ENCODE peak calls at places on chromosomes 5 and 9, in five cellular contexts. V, Y, G, Z and O are unnamed samples.

GRCh38 chr5:19534751-19535150 is 453.2 kb downstream of the CDH18 start:
- DNase-seq in Y (no peak), V (no peak), G (no peak), Z (no peak), O (no peak)

GRCh38 chr5:159257007-159257406 is 6.1 kb upstream of the UBLCP1 start:
- DNase-seq in V (no peak), Y (no peak), Z (no peak), G (no peak), O (no peak)

GRCh38 chr9:86974421-86974820 is 27.1 kb upstream of the GAS1 start:
- DNase-seq in V (no peak), Y (no peak), Z (no peak), G (no peak), O (no peak)

GRCh38 chr5:121189569-121190305 is 661.9 kb upstream of the FTMT start:
- DNase-seq in V (no peak), Z (no peak), Y (peak; percentile 51), G (peak; percentile 81), O (no peak)

GRCh38 chr5:175460126-175460525 is 16.1 kb upstream of the DRD1 start:
- DNase-seq in Z (no peak), G (peak; percentile 36), Y (no peak), V (no peak), O (no peak)

GRCh38 chr5:31948006-31948405 is 226.1 kb downstream of the GOLPH3 start:
- DNase-seq in V (no peak), G (no peak), Z (no peak), Y (no peak), O (peak; percentile 33)

GRCh38 chr5:135157421-135158314 is 123.6 kb upstream of the PITX1 start:
- DNase-seq in V (no peak), G (no peak), Y (no peak), Z (no peak), O (no peak)

GRCh38 chr5:171757853-171758535 is 27.6 kb upstream of the SMIM23 start:
- DNase-seq in V (no peak), G (no peak), Z (no peak), Y (no peak), O (no peak)

GRCh38 chr5:150329038-150329437 is 26.3 kb upstream of the ARSI start:
- DNase-seq in Z (no peak), Y (no peak), G (no peak), V (no peak), O (no peak)

GRCh38 chr5:53406630-53407316 is 73.7 kb upstream of the FST start:
- DNase-seq in Y (no peak), Z (no peak), V (no peak), G (no peak), O (no peak)

GRCh38 chr5:16350816-16351215 is 114.8 kb downstream of the ZNF622 start:
- DNase-seq in G (no peak), Y (no peak), Z (no peak), V (no peak), O (no peak)

DNA sequence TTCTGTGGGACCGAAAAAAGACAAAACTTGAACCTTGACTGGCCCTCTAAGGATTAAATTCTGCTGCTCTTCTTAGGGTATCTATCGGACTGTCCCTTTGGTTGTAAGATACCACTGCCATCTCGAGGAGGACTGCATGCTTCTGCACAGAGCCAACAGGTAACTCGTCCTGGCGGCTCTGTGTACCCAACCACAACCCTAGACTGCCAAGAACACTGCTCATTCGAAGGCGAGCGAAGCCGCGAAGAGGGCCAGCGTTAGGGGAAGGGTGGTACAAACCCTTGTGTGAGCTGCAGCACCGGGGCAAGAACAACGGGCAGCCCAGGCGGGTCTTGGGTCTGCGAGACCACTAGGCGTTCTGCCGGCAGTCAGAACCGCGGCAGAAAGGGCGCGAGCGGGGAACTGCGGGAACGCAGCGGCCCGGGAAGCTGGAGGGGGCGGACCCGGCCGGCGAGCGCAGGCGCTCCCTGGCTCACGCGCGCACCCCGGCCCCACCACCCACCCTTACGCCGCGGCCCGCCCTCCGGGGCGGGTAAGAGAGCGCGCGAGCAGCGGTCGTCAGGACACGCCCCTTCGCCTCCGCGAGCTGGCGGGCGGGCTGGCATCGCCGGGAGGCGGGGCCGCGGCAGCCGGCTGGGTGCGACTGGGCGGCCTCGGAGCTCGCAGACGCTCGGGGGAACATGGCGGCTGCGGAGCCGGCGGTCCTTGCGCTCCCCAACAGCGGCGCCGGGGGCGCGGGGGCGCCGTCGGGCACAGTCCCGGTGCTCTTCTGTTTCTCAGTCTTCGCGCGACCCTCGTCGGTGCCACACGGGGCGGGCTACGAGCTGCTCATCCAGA is at the start of gene ISOC1:
- DNase-seq in G (peak; percentile 96), Y (peak; percentile 94), V (peak; percentile 61), Z (peak; percentile 91), O (peak; percentile 91)
- TF ChIP-seq CTCF in G (no peak), Y (no peak), V (no peak), Z (no peak), O (peak; percentile 37)

GRCh38 chr9:93536874-93537273 is 39.5 kb upstream of the PHF2 start:
- DNase-seq in G (no peak), Z (no peak), Y (no peak), V (no peak), O (no peak)
- TF ChIP-seq CTCF in G (no peak), Z (no peak), Y (no peak), V (no peak), O (no peak)

DNA sequence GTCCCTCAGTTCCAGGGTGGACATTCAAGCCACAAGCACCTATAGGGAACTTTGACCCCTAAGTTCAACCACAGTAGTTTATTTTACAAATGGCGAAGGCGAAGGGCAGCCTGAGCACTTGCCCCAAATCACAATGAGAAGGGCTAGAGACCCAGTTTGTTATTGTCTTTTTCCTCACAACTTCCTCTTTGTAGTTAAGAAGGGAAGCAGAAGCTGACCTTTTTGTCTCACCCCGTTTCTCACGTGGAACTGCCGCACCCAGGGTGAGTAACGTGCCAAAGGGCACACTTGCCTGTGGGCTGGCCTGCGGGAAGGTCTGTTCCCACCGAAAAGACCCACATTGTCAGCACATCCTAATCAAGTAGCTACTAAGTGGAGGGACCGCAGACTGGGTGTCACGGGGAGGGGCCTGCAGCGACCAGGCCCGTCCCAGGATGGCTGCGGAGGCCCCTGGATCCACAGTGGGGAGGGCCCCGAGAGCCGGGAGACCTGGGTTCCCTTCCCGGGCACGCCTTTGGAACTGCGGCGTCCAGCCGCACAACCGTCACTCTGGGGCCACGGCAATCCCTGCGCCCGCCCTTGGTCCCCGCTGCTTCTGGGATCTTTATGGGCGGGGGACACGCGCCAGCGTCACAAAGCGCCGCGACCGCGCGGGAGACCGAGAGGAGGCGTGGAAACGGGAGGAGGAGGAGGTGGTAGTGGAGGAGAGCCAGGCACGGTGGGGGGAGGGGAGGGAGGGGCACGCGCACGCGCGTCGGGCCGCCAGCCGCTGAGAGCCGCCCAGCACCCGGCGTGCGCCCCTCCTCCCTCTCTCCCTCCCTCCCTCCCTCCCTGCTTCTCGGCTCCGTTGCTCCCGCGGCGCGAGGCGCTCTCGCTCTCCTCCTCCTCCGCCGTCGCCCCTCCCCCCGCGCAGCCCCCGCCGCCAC is at the start of gene UBE2R2:
- DNase-seq in Z (peak; percentile 89), Y (peak; percentile 88), G (peak; percentile 93), V (peak; percentile 68), O (peak; percentile 89)
- TF ChIP-seq CTCF in Z (no peak), Y (no peak), G (no peak), V (no peak), O (no peak)

DNA sequence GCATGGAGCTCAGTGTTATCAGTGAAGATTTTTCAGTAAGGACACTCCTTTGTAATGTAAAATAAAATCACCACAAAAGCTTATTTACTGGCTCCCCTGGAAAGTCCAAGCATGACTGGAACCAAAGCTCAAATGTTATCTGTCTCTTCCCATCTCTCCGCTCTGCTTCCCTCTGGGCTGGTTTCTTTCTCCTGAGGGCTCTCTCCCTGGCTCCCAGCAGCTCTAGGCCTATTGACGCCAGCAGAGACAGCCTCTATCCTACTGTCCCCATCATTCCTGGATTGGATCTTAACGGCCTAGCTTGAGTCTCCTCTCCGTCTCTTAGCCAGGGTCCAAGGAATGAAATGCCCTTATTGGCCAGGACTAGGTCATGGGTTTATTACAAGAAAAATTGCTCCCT is 86.1 kb downstream of the TMEM167A start:
- DNase-seq in G (no peak), Z (no peak), Y (no peak), V (no peak), O (no peak)
- TF ChIP-seq CTCF in G (no peak), Z (no peak), Y (no peak), V (no peak), O (no peak)

GRCh38 chr5:68257207-68257606 is 41.7 kb downstream of the PIK3R1 start:
- DNase-seq in G (no peak), Z (no peak), Y (no peak), V (no peak), O (no peak)

GRCh38 chr5:68261174-68262021 is 45.8 kb downstream of the PIK3R1 start:
- DNase-seq in V (no peak), Y (no peak), Z (no peak), G (no peak), O (no peak)

GRCh38 chr5:68259696-68260095 is 44.1 kb downstream of the PIK3R1 start:
- DNase-seq in V (no peak), Z (no peak), G (no peak), Y (no peak), O (no peak)

GRCh38 chr5:68258531-68258930 is 43.0 kb downstream of the PIK3R1 start:
- DNase-seq in V (no peak), Y (no peak), G (no peak), Z (no peak), O (no peak)

GRCh38 chr5:68260455-68260854 is 44.9 kb downstream of the PIK3R1 start:
- DNase-seq in G (no peak), Z (no peak), Y (no peak), V (no peak), O (no peak)
- TF ChIP-seq CTCF in G (no peak), Z (no peak), Y (no peak), V (no peak), O (no peak)

GRCh38 chr5:35939639-35940038 is 1.2 kb upstream of the CAPSL start:
- DNase-seq in Z (no peak), G (no peak), Y (no peak), V (no peak), O (no peak)
- TF ChIP-seq CTCF in Z (peak; percentile 53), G (peak; percentile 3), Y (no peak), V (no peak), O (no peak)

DNA sequence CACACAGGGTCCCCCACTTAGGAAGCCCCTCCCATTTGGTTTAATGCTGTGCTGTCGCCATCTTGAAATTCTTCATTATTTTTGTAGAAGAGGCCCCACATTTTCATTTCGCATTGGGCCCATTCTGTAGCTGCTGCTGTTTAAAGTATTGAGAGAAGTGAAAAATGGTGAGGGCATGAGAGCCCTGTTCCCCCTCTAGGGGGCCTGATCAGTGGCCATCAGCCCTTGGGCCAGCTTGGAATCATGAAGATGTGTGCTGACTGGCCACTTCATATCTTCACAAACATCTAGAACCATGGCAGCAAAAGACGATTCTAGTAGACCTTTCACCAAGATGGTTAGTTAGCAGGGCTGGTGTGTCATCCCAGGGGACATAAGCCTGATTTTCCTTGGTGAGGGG is 3.3 kb downstream of the TMEM268 start:
- DNase-seq in G (no peak), V (no peak), Y (no peak), Z (no peak), O (no peak)
- TF ChIP-seq CTCF in G (no peak), V (no peak), Y (no peak), Z (no peak), O (no peak)

GRCh38 chr9:136626740-136627642 is 35.7 kb upstream of the EGFL7 start:
- DNase-seq in G (peak; percentile 82), Y (no peak), V (no peak), Z (peak; percentile 8), O (no peak)
- TF ChIP-seq CTCF in G (no peak), Y (no peak), V (no peak), Z (peak; percentile 18), O (no peak)

DNA sequence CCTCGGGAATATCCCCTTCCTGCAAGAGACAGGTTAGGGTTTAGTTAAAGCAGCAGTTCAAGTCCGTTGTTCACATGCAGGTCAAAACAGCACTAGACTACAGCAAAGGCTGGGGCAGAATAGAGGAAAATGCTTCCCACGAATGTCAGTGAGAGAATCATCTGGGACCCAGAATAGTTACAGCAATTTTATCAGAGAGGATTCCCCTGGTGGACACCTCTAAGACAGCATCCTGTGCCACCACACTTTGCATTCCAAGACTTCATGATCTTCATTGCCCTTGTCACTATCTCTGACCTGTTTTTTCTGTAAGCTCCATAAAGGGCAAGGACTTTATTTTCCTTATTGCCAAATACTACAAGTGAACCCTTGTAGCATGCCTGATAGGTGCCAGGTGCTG is 12.9 kb downstream of the GRXCR2 start:
- DNase-seq in Z (no peak), Y (no peak), V (no peak), G (no peak), O (no peak)
- TF ChIP-seq CTCF in Z (peak; percentile 68), Y (no peak), V (no peak), G (peak; percentile 11), O (no peak)